ENCODE peak calls at places on chromosomes 3 and 15, in eight cellular contexts. X is epithelial cell of esophagus, U is cardiac fibroblast, I is sigmoid colon, V is kidney epithelial cell, O is endothelial cell, H is mesothelial cell of epicardium, D is body of pancreas. E is an unnamed sample.
A peak's percentile ranks its signal among the peaks of the same experiment; 100 is the strongest.

GRCh38 chr3:141415959-141416358 is 47.7 kb downstream of the ZBTB38 start:
- DNase-seq in X (no peak), U (no peak), I (no peak), V (no peak), O (no peak), H (no peak), D (no peak), E (no peak)

GRCh38 chr3:145219355-145220196 is 941.4 kb downstream of the PLOD2 start:
- DNase-seq in X (no peak), U (no peak), I (no peak), V (no peak), O (no peak), H (no peak), D (no peak), E (peak; percentile 4)

GRCh38 chr3:138206196-138206595 is 19.1 kb downstream of the ARMC8 start:
- DNase-seq in X (no peak), U (no peak), I (no peak), V (no peak), O (no peak), H (no peak), D (no peak), E (no peak)

GRCh38 chr15:87860743-87861142 is 395.8 kb downstream of the NTRK3 start:
- DNase-seq in X (no peak), U (no peak), I (no peak), V (no peak), O (no peak), H (no peak), D (no peak), E (no peak)

GRCh38 chr3:154191520-154191919 is 70.3 kb downstream of the ARHGEF26 start:
- DNase-seq in X (no peak), U (no peak), I (no peak), V (no peak), O (no peak), H (no peak), D (no peak), E (no peak)

GRCh38 chr15:79978694-79979519 is 7.9 kb upstream of the BCL2A1 start:
- DNase-seq in X (peak; percentile 79), U (peak; percentile 77), I (no peak), V (no peak), O (no peak), H (no peak), D (peak; percentile 22), E (peak; percentile 75)

GRCh38 chr3:39267631-39268553 is 11.9 kb downstream of the CX3CR1 start:
- DNase-seq in X (no peak), U (no peak), I (no peak), V (no peak), O (no peak), H (no peak), D (no peak), E (no peak)

GRCh38 chr3:14234197-14235002 is 55.8 kb downstream of the LSM3 start:
- DNase-seq in X (peak; percentile 95), U (no peak), I (no peak), V (no peak), O (no peak), H (no peak), D (no peak), E (no peak)

GRCh38 chr3:42185044-42185443 is 80.9 kb downstream of the CCK start:
- DNase-seq in X (peak; percentile 83), U (no peak), I (peak; percentile 63), V (no peak), O (no peak), H (no peak), D (no peak), E (peak; percentile 68)

GRCh38 chr15:59154268-59154667 is 49.3 kb downstream of the CCNB2 start:
- DNase-seq in X (no peak), U (no peak), I (no peak), V (no peak), O (no peak), H (no peak), D (no peak), E (no peak)

GRCh38 chr15:40106203-40107161 is 2.2 kb downstream of the BMF start:
- DNase-seq in X (peak; percentile 92), U (peak; percentile 59), I (peak; percentile 88), V (no peak), O (peak; percentile 49), H (no peak), D (peak; percentile 94), E (peak; percentile 88)

GRCh38 chr3:107142786-107143185 is 234.5 kb upstream of the CCDC54 start:
- DNase-seq in X (no peak), U (no peak), I (no peak), V (no peak), O (no peak), H (no peak), D (no peak), E (no peak)

GRCh38 chr3:106332884-106333283 is 464.1 kb upstream of the CBLB start:
- DNase-seq in X (peak; percentile 82), U (peak; percentile 16), I (no peak), V (peak; percentile 85), O (no peak), H (no peak), D (no peak), E (no peak)

GRCh38 chr3:9669277-9669676 is 20.0 kb downstream of the MTMR14 start:
- DNase-seq in X (no peak), U (no peak), I (peak; percentile 29), V (no peak), O (no peak), H (no peak), D (no peak), E (no peak)

GRCh38 chr3:33652736-33653135 is 65.3 kb downstream of the CLASP2 start:
- DNase-seq in X (no peak), U (no peak), I (no peak), V (no peak), O (no peak), H (no peak), D (no peak), E (no peak)

GRCh38 chr15:91885714-91886265 is 32.3 kb downstream of the SLCO3A1 start:
- DNase-seq in X (no peak), U (no peak), I (no peak), V (no peak), O (no peak), H (no peak), D (peak; percentile 20), E (no peak)

GRCh38 chr3:185069583-185070030 is 83.3 kb downstream of the C3orf70 start:
- DNase-seq in X (no peak), U (no peak), I (no peak), V (no peak), O (peak; percentile 53), H (no peak), D (no peak), E (no peak)

GRCh38 chr3:185069023-185069422 is 83.8 kb downstream of the C3orf70 start:
- DNase-seq in X (no peak), U (no peak), I (no peak), V (no peak), O (no peak), H (no peak), D (no peak), E (no peak)

GRCh38 chr3:185070491-185071335 is 82.1 kb downstream of the C3orf70 start:
- DNase-seq in X (peak; percentile 24), U (peak; percentile 46), I (no peak), V (no peak), O (peak; percentile 34), H (no peak), D (peak; percentile 3), E (peak; percentile 46)

GRCh38 chr3:185075547-185075946 is 77.3 kb downstream of the C3orf70 start:
- DNase-seq in X (no peak), U (no peak), I (no peak), V (no peak), O (no peak), H (no peak), D (no peak), E (no peak)

DNA sequence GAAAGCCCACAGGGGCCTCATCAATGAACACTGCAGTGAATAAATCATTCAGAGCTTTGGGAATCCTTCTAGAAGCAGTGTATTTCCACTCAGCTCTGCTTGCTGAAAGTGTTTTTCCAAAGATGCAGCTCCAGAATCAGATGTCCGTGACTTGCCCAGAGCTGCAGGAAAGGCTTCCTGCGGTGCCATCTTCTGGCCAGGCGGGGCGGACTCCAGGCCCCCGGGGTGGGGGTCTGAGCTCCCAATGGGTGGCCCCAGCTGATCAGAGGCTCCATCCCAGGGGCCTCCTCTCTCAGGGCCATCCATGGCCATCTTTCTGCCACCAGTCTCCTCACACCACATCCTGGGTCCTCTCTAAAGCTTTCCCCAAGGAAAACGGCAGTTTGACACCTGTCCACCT is 81.5 kb downstream of the C3orf70 start:
- DNase-seq in X (no peak), U (no peak), I (no peak), V (no peak), O (no peak), H (no peak), D (no peak), E (no peak)
- TF ChIP-seq CTCF in X (no peak), U (no peak), I (no peak), V (no peak), O (no peak), H (no peak), D (no peak), E (no peak)

GRCh38 chr3:52232279-52233107 is 6.5 kb downstream of the TWF2 start:
- DNase-seq in X (no peak), U (no peak), I (no peak), V (no peak), O (no peak), H (no peak), D (no peak), E (no peak)
- TF ChIP-seq CTCF in X (peak; percentile 23), U (peak; percentile 3), I (no peak), V (peak; percentile 3), O (no peak), H (no peak), D (no peak), E (no peak)

GRCh38 chr15:101772921-101773320 is 30.4 kb upstream of the OR4F6 start:
- DNase-seq in X (no peak), U (no peak), I (no peak), V (no peak), O (no peak), H (no peak), D (no peak), E (no peak)

GRCh38 chr15:101775136-101775535 is 28.2 kb upstream of the OR4F6 start:
- DNase-seq in X (no peak), U (no peak), I (no peak), V (no peak), O (no peak), H (no peak), D (no peak), E (no peak)

DNA sequence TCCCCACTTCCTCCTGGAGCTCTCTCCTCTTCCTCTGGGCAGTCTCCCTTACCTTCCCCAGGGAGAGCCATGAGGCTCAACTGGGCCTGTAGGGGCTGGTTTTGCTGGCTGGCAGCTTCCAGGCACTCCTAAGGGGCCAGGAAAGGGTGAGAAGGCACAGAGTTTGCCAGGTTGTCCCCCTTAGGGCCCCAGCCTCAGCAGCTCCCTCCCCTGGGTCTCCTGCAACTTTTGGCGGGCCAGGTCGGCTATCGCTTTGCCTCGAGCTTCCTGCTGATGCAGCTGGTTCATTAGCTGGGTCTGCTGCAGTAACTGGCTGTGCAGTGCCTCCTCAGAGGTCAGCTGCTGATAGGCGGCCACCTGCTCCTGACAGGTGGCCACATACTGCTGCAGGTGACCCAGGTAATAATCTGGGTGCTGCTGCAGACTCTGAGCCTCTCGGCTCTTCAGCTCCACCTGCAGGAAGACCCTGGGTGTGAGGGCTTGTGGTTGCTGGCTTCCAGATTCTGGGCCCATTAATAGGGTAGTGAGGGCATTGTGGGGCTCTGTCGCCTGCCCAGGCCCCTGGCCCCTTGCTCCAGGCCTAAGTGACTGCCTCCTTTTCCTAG is 29.7 kb upstream of the OR4F6 start:
- DNase-seq in X (peak; percentile 25), U (no peak), I (no peak), V (no peak), O (no peak), H (no peak), D (peak; percentile 46), E (no peak)
- TF ChIP-seq CTCF in X (peak; percentile 55), U (peak; percentile 26), I (no peak), V (no peak), O (peak; percentile 21), H (no peak), D (no peak), E (peak; percentile 25)

GRCh38 chr3:19250959-19251610 is 102.8 kb downstream of the KCNH8 start:
- DNase-seq in X (no peak), U (no peak), I (no peak), V (no peak), O (no peak), H (no peak), D (peak; percentile 36), E (no peak)
- TF ChIP-seq CTCF in X (no peak), U (no peak), I (no peak), V (no peak), O (no peak), H (no peak), D (peak; percentile 24), E (no peak)

E was measured in fibroblast of pulmonary artery.